ENCODE peak calls at places on chromosomes 5 and 9, in nine cellular contexts. P is H9, N is cardiac muscle cell, T is hepatocyte, K is A549, F is OCI-LY7, S is lung, A is body of pancreas, B is K562. D is an unnamed sample.

GRCh38 chr9:88322906-88323566 is 65.2 kb upstream of the SPIN1 start:
- DNase-seq in P (no peak), N (no peak), T (no peak), K (no peak), F (peak), S (no peak), A (peak), B (no peak), D (peak)

GRCh38 chr9:114717908-114718486 is 36.0 kb upstream of the TEX48 start:
- DNase-seq in P (no peak), N (no peak), T (no peak), K (no peak), F (no peak), S (no peak), A (no peak), B (no peak), D (no peak)

GRCh38 chr9:82443312-82443711 is 454.7 kb downstream of the SPATA31D1 start:
- DNase-seq in P (no peak), N (no peak), T (peak), K (no peak), F (no peak), S (no peak), A (no peak), B (no peak), D (no peak)

GRCh38 chr5:125486634-125487033 is 740.2 kb upstream of the ZNF608 start:
- DNase-seq in P (no peak), N (no peak), T (no peak), K (no peak), F (no peak), S (no peak), A (no peak), B (no peak), D (no peak)

GRCh38 chr9:135731454-135731853 is 29.5 kb downstream of the KCNT1 start:
- DNase-seq in P (no peak), N (no peak), T (no peak), K (no peak), F (no peak), S (no peak), A (no peak), B (no peak), D (no peak)

GRCh38 chr5:93715776-93716175 is 25.6 kb downstream of the POU5F2 start:
- DNase-seq in P (no peak), N (no peak), T (no peak), K (no peak), F (no peak), S (no peak), A (no peak), B (no peak), D (no peak)

GRCh38 chr9:546797-547223 is 294.7 kb upstream of the DMRT1 start:
- DNase-seq in P (peak), N (peak), T (peak), K (peak), F (peak), S (no peak), A (peak), B (no peak), D (no peak)

GRCh38 chr9:127769985-127770904 is 8.2 kb downstream of the SH2D3C start:
- DNase-seq in P (no peak), N (no peak), T (no peak), K (no peak), F (no peak), S (no peak), A (no peak), B (no peak), D (peak)

GRCh38 chr9:114448706-114449105 is 56.6 kb downstream of the WHRN start:
- DNase-seq in P (no peak), N (no peak), T (no peak), K (no peak), F (no peak), S (no peak), A (no peak), B (no peak), D (peak)

GRCh38 chr9:14865206-14865605 is 45.0 kb downstream of the FREM1 start:
- DNase-seq in P (no peak), N (no peak), T (no peak), K (no peak), F (no peak), S (no peak), A (no peak), B (no peak), D (no peak)

GRCh38 chr9:117434568-117434967 is 19.7 kb upstream of the ASTN2 start:
- DNase-seq in P (peak), N (no peak), T (no peak), K (no peak), F (no peak), S (no peak), A (no peak), B (no peak), D (no peak)

GRCh38 chr9:114065304-114065703 is 12.8 kb downstream of the AMBP start:
- DNase-seq in P (peak), N (no peak), T (no peak), K (no peak), F (no peak), S (no peak), A (no peak), B (no peak), D (no peak)

GRCh38 chr9:89718176-89718575 is 113.4 kb downstream of the GADD45G start:
- DNase-seq in P (no peak), N (no peak), T (no peak), K (no peak), F (no peak), S (no peak), A (no peak), B (no peak), D (no peak)

GRCh38 chr9:115170674-115171073 is 52.7 kb upstream of the TNC start:
- DNase-seq in P (peak), N (no peak), T (peak), K (peak), F (no peak), S (no peak), A (no peak), B (no peak), D (no peak)

GRCh38 chr5:150622157-150622556 is 18.3 kb upstream of the SYNPO start:
- DNase-seq in P (no peak), N (no peak), T (no peak), K (no peak), F (no peak), S (no peak), A (no peak), B (no peak), D (no peak)

GRCh38 chr5:60677831-60678664 is 21.9 kb downstream of the DEPDC1B start:
- DNase-seq in P (no peak), N (peak), T (peak), K (peak), F (peak), S (no peak), A (no peak), B (peak), D (no peak)

GRCh38 chr5:135058326-135058725 is 24.3 kb upstream of the PITX1 start:
- DNase-seq in P (no peak), N (no peak), T (no peak), K (no peak), F (no peak), S (no peak), A (no peak), B (no peak), D (no peak)

GRCh38 chr5:135057233-135057632 is 23.2 kb upstream of the PITX1 start:
- DNase-seq in P (no peak), N (no peak), T (no peak), K (no peak), F (no peak), S (no peak), A (no peak), B (no peak), D (no peak)

GRCh38 chr5:135060021-135060420 is 26.0 kb upstream of the PITX1 start:
- DNase-seq in P (no peak), N (no peak), T (no peak), K (no peak), F (no peak), S (no peak), A (no peak), B (no peak), D (no peak)

GRCh38 chr5:135061001-135061400 is 27.0 kb upstream of the PITX1 start:
- DNase-seq in P (no peak), N (no peak), T (no peak), K (no peak), F (no peak), S (no peak), A (no peak), B (no peak), D (no peak)

DNA sequence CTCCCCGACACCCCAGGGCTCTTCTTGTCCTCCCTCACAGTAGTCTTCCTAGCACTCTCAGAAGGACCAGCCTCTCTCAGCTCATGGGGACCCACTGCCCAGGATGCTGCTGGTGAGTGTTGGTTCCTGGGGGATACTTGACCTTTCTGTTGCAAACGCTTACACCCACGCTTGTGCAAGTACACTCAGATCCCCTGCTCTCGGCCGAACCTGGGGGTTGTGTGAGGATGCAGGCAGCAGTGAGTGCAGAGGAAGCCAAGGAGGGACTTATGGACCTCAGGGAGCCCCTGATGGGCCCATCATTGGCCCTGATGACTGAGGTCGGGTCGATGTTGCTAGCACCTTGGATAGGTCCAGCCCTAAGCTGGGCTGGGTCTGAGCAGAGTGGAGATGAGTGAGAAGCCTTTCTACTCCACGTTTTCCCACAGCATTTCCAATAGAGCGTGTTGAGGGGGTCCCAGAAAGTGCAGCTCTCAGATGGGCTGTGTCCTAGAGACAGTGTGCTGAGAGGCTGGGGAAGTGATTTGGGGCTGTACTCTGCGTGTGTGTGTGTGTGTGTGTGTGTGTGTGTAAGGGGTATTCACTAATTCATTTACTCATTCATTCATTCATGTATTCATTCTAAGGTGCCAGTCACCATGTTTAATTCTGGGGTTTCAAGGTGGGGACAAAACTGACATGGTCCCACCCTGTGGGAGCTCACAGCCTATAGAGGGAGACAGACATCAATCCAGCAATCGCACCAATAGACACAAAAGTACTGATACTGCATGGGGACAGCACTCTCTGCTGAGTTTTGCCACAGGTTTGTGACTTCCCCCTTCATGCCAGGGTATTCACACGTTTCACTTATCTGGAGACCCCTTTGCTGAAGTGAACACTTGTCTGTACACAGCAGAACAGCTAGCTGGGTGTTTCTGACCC is 25.2 kb upstream of the PITX1 start:
- DNase-seq in P (no peak), N (no peak), T (no peak), K (no peak), F (no peak), S (no peak), A (no peak), B (no peak), D (no peak)
- TF ChIP-seq CTCF in P (no peak), N (no peak), T (no peak), K (peak), F (peak), S (no peak), A (no peak), B (peak), D (no peak)

GRCh38 chr9:34987160-34988040 is 2.1 kb upstream of the DNAJB5 start:
- DNase-seq in P (no peak), N (no peak), T (no peak), K (no peak), F (no peak), S (no peak), A (no peak), B (no peak), D (no peak)
- H3K27ac ChIP-seq in P (no peak), N (no peak), T (no peak), K (no peak), F (peak), S (no peak), A (no peak), B (no peak), D (no peak)

DNA sequence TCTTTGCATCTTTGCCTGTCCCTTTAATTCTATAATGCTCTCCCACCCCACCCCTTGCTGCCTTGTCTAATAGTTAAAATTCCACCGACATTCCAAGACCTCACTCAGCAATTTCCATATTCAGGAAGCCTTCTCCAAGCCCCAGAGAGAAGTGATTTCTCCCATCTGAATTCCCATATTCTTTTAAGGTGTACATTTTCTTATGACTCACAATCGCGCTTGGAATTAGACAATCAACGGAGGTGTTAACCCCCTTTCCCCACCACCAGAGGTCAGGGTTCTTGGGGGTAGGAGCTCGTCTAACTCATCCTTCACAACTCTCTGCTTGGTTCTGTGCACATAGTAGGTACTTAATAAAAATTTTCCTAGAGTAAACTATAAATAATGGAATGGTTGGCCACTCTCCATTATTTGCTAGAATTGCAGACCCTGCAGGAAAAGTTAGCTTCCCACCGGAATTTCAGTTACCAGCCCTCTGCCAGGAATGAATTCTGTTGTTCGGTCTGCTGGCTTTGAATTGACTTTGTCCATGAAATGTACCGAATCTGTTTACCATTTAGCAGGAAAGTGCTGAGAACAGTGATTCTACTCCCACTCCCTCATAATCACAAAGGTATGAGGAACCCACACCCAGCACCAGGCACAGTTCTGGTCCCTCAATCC is 5.0 kb downstream of the KCNIP1 start:
- DNase-seq in P (no peak), N (no peak), T (no peak), K (no peak), F (no peak), S (no peak), A (no peak), B (peak), D (no peak)
- TF ChIP-seq CTCF in P (peak), N (no peak), T (peak), K (peak), F (peak), S (no peak), A (no peak), B (peak), D (no peak)

DNA sequence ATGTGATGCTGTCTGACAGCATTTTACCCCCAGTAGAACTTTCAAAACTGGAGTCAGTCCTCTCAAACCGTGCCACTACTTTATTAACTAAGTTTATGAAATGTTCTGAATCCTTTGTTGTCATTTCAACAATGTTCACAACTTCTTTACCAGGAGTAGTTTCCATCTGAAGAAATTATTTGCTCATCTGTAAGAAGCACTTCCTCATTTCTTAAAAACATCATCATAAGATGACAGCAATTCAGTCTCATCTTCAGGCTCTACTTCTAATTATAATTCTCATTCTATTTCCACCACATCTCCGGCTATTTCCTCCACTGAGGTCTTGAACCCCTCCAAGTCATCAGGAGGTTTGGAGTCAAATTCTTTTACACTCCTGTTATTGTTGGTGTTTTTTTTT is 2.3 kb upstream of the TAS2R1 start:
- DNase-seq in P (no peak), N (no peak), T (no peak), K (no peak), F (no peak), S (no peak), A (no peak), B (no peak), D (no peak)
- H3K27ac ChIP-seq in P (no peak), N (no peak), T (no peak), K (no peak), F (no peak), S (no peak), A (no peak), B (no peak), D (no peak)

GRCh38 chr9:94908041-94908563 is 181.6 kb downstream of the AOPEP start:
- DNase-seq in P (no peak), N (no peak), T (no peak), K (peak), F (no peak), S (peak), A (no peak), B (no peak), D (peak)
- TF ChIP-seq CTCF in P (no peak), N (no peak), T (no peak), K (no peak), F (no peak), S (no peak), A (no peak), B (no peak), D (no peak)

GRCh38 chr9:95509851-95510529 is 6.8 kb downstream of the PTCH1 start:
- DNase-seq in P (no peak), N (no peak), T (no peak), K (no peak), F (peak), S (no peak), A (peak), B (no peak), D (no peak)

GRCh38 chr9:95510610-95511231 is 6.0 kb downstream of the PTCH1 start:
- DNase-seq in P (peak), N (peak), T (peak), K (peak), F (peak), S (peak), A (peak), B (peak), D (peak)

GRCh38 chr9:95511952-95512750 is 4.6 kb downstream of the PTCH1 start:
- DNase-seq in P (peak), N (peak), T (peak), K (no peak), F (no peak), S (no peak), A (no peak), B (no peak), D (no peak)

GRCh38 chr9:95512751-95513120 is 4.0 kb downstream of the PTCH1 start:
- DNase-seq in P (no peak), N (no peak), T (no peak), K (no peak), F (no peak), S (no peak), A (no peak), B (no peak), D (peak)

DNA sequence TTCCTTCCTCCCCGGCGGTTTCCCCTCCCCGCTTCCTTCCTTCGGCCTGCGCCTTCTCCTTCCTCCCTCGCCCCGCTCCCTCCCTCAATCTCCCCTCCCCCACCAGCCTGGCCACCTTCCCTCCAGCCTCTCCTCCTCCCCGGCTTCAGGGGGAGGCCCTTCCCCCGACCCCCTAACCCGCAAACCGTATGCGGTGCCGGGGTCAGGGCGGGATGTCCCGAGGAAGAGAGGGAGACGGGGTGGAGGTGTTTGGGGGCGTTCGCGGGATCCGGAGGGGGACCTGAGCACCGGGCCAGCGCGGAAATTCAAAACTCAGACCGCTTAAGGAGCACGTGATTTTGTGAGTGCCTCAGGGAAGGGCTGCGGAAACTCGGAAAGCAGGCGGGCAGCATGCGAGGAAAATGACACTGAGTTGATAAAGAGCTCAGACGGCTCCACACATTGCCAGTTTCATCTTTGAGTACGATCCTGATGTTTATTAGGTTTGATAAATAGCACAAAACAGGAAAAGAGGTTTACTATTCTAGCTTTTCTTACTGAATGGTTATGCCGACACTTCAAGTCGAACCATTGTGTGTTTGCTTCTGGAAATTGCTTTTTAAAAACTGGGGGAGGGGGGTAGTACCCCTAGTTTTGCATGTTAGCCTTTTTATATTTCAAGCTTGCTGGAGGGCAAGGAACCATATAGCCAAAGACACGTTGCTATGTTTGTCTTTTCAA is 5.4 kb downstream of the PTCH1 start:
- DNase-seq in P (no peak), N (peak), T (peak), K (peak), F (peak), S (peak), A (peak), B (no peak), D (no peak)
- H3K27ac ChIP-seq in P (no peak), N (peak), T (peak), K (peak), F (peak), S (peak), A (peak), B (peak), D (no peak)

DNA sequence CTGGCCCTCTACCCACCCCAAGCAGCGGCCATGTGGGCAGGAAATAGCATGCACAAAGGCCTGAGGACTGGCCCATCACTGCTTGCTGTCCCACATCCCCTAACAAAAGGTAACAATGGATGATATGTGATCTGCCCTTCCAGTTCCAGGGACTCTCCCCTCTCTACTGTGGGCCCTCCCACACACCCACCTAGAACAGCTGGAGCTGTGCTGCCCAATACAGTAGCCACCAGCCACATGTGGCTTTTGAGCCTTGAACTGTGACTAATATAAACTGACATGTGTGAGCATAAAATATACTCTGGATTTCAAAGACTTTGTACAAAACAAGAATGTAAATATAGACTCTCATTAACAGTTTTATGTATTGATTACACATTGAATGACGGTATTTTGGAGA is 78.1 kb downstream of the C5orf15 start:
- DNase-seq in P (no peak), N (no peak), T (no peak), K (no peak), F (no peak), S (no peak), A (no peak), B (no peak), D (no peak)
- TF ChIP-seq CTCF in P (no peak), N (no peak), T (no peak), K (no peak), F (no peak), S (no peak), A (no peak), B (no peak), D (no peak)

DNA sequence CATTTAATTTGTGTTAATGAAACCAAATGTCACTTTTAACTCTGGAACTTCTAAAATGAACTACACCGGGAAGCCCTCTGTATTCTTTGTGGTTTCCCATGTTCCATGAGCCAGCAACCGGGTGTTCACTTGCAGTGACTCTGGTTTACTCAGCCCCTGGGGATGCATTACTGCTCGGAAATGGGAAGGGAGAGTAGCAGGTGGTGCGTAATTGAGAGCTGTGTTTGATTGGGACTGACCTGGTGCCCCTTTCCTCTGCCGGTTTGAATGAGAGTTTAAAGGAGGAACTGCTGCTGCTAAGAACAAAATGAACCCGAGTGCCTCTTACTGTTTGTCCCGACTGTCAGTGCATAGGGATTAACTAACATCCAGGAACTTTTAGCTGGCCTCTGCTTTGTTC is 100.1 kb upstream of the DHFR start:
- DNase-seq in P (no peak), N (no peak), T (no peak), K (no peak), F (peak), S (no peak), A (no peak), B (no peak), D (no peak)
- H3K27ac ChIP-seq in P (no peak), N (no peak), T (no peak), K (no peak), F (no peak), S (no peak), A (no peak), B (no peak), D (no peak)